ENCODE peak calls at places on chromosomes 16 and 17, in seven cellular contexts. F, J, R, M, C, Q and Y are unnamed samples.

GRCh38 chr17:3657874-3658783 is 10.2 kb downstream of the TAX1BP3 start:
- DNase-seq in C (no peak), R (peak), M (no peak), J (no peak), F (no peak), Q (no peak), Y (no peak)

GRCh38 chr17:10135539-10136257 is 62.7 kb downstream of the GAS7 start:
- DNase-seq in M (no peak), Q (no peak), C (no peak), R (no peak), J (peak), F (no peak), Y (no peak)

GRCh38 chr16:74451951-74452758 is 30.9 kb upstream of the CLEC18B start:
- DNase-seq in C (no peak), R (peak), J (no peak), F (no peak), M (no peak), Q (no peak), Y (peak)

GRCh38 chr17:66665194-66665593 is 169.7 kb upstream of the CACNG5 start:
- DNase-seq in C (no peak), R (no peak), M (no peak), Q (no peak), J (no peak), F (no peak), Y (no peak)

GRCh38 chr17:66684256-66684655 is 150.7 kb upstream of the CACNG5 start:
- DNase-seq in C (no peak), J (no peak), F (no peak), Q (no peak), M (no peak), R (no peak), Y (no peak)

GRCh38 chr17:79003661-79004411 is 5.7 kb downstream of the CANT1 start:
- DNase-seq in M (no peak), Q (no peak), J (no peak), F (no peak), R (peak), C (no peak), Y (no peak)

GRCh38 chr16:9533042-9533441 is 441.6 kb downstream of the HAPSTR1 start:
- DNase-seq in F (no peak), R (no peak), Q (no peak), M (no peak), J (no peak), C (no peak), Y (no peak)

GRCh38 chr17:7308625-7309433 is 1.4 kb downstream of the EIF5A start:
- DNase-seq in Q (no peak), F (no peak), R (peak), C (peak), J (peak), M (peak), Y (peak)

GRCh38 chr17:37086329-37086728 is 137.6 kb downstream of the AATF start:
- DNase-seq in J (no peak), M (no peak), C (no peak), Q (no peak), R (no peak), F (no peak), Y (no peak)

GRCh38 chr17:46020023-46020735 is 21.1 kb downstream of the STH start:
- DNase-seq in C (no peak), Q (no peak), R (no peak), M (no peak), J (no peak), F (no peak), Y (no peak)

GRCh38 chr17:17859909-17860760 is 23.3 kb upstream of the SREBF1 start:
- DNase-seq in C (peak), M (no peak), R (peak), F (no peak), Q (no peak), J (peak), Y (peak)

GRCh38 chr16:74563828-74564263 is 43.1 kb downstream of the GLG1 start:
- DNase-seq in Q (no peak), J (peak), F (no peak), M (no peak), C (no peak), R (no peak), Y (no peak)

GRCh38 chr16:22347100-22347820 is 27.2 kb downstream of the CDR2 start:
- DNase-seq in J (no peak), R (peak), C (no peak), Q (no peak), M (no peak), F (no peak), Y (no peak)

GRCh38 chr16:67546761-67547422 is 15.4 kb upstream of the CTCF start:
- DNase-seq in C (peak), M (peak), R (peak), F (no peak), J (peak), Q (no peak), Y (peak)

GRCh38 chr17:41863074-41863843 is 2.0 kb downstream of the KLHL11 start:
- DNase-seq in F (no peak), J (no peak), R (no peak), M (no peak), Q (no peak), C (no peak), Y (no peak)

GRCh38 chr16:55982597-55982996 is 107.4 kb upstream of the CES5A start:
- DNase-seq in J (no peak), Q (no peak), R (no peak), M (no peak), F (no peak), C (no peak), Y (no peak)